ENCODE peak calls at places on chromosomes 7 and 10, in six cellular contexts. One of them, this sample, is unnamed.

GRCh38 chr10:35328404-35329037 is 7.8 kb upstream of the CCNY start:
- DNase-seq in activated naive CD8-positive, alpha-beta T cell treated with anti-CD3 and anti-CD28 coated beads, Interleukin-2, amount 50 U/mL, for 24 hours: no peak
- DNase-seq in kidney tubule cell: peak; percentile 71
- DNase-seq in OCI-LY7: no peak
- DNase-seq in effector memory CD8-positive, alpha-beta T cell: no peak
- DNase-seq in AML-193: no peak
- DNase-seq in this sample: no peak

GRCh38 chr7:132730126-132730525 is 153.9 kb upstream of the PLXNA4 start:
- DNase-seq in kidney tubule cell: no peak
- DNase-seq in AML-193: no peak
- DNase-seq in OCI-LY7: no peak
- DNase-seq in activated naive CD8-positive, alpha-beta T cell treated with anti-CD3 and anti-CD28 coated beads, Interleukin-2, amount 50 U/mL, for 24 hours: no peak
- DNase-seq in effector memory CD8-positive, alpha-beta T cell: no peak
- DNase-seq in this sample: no peak

GRCh38 chr7:158887594-158887993 is 31.2 kb downstream of the DYNC2I1 start:
- DNase-seq in OCI-LY7: no peak
- DNase-seq in AML-193: no peak
- DNase-seq in effector memory CD8-positive, alpha-beta T cell: no peak
- DNase-seq in kidney tubule cell: no peak
- DNase-seq in activated naive CD8-positive, alpha-beta T cell treated with anti-CD3 and anti-CD28 coated beads, Interleukin-2, amount 50 U/mL, for 24 hours: no peak
- DNase-seq in this sample: no peak

GRCh38 chr7:151143261-151144015 is 24.1 kb downstream of the GBX1 start:
- DNase-seq in OCI-LY7: no peak
- DNase-seq in kidney tubule cell: no peak
- DNase-seq in AML-193: no peak
- DNase-seq in activated naive CD8-positive, alpha-beta T cell treated with anti-CD3 and anti-CD28 coated beads, Interleukin-2, amount 50 U/mL, for 24 hours: no peak
- DNase-seq in effector memory CD8-positive, alpha-beta T cell: no peak
- DNase-seq in this sample: no peak

GRCh38 chr7:101390901-101391301 is 28.2 kb downstream of the COL26A1 start:
- DNase-seq in AML-193: peak; percentile 44
- DNase-seq in activated naive CD8-positive, alpha-beta T cell treated with anti-CD3 and anti-CD28 coated beads, Interleukin-2, amount 50 U/mL, for 24 hours: peak; percentile 50
- DNase-seq in effector memory CD8-positive, alpha-beta T cell: no peak
- DNase-seq in kidney tubule cell: no peak
- DNase-seq in OCI-LY7: peak; percentile 88
- DNase-seq in this sample: peak; percentile 78

GRCh38 chr7:68258569-68258968 is 1261.9 kb downstream of the TYW1 start:
- DNase-seq in kidney tubule cell: peak; percentile 75
- DNase-seq in OCI-LY7: no peak
- DNase-seq in AML-193: no peak
- DNase-seq in effector memory CD8-positive, alpha-beta T cell: no peak
- DNase-seq in activated naive CD8-positive, alpha-beta T cell treated with anti-CD3 and anti-CD28 coated beads, Interleukin-2, amount 50 U/mL, for 24 hours: no peak
- DNase-seq in this sample: no peak

GRCh38 chr7:106057962-106058901 is 53.9 kb downstream of the SYPL1 start:
- DNase-seq in OCI-LY7: peak; percentile 98
- DNase-seq in activated naive CD8-positive, alpha-beta T cell treated with anti-CD3 and anti-CD28 coated beads, Interleukin-2, amount 50 U/mL, for 24 hours: peak; percentile 51
- DNase-seq in kidney tubule cell: peak; percentile 39
- DNase-seq in AML-193: no peak
- DNase-seq in effector memory CD8-positive, alpha-beta T cell: no peak
- DNase-seq in this sample: no peak

GRCh38 chr7:6691609-6692106 is 15.1 kb downstream of the ZNF12 start:
- DNase-seq in OCI-LY7: no peak
- DNase-seq in effector memory CD8-positive, alpha-beta T cell: no peak
- DNase-seq in activated naive CD8-positive, alpha-beta T cell treated with anti-CD3 and anti-CD28 coated beads, Interleukin-2, amount 50 U/mL, for 24 hours: no peak
- DNase-seq in kidney tubule cell: peak; percentile 11
- DNase-seq in AML-193: no peak
- DNase-seq in this sample: no peak

GRCh38 chr10:108445746-108446145 is 1281.2 kb upstream of the SORCS1 start:
- DNase-seq in kidney tubule cell: peak; percentile 35
- DNase-seq in effector memory CD8-positive, alpha-beta T cell: no peak
- DNase-seq in OCI-LY7: no peak
- DNase-seq in activated naive CD8-positive, alpha-beta T cell treated with anti-CD3 and anti-CD28 coated beads, Interleukin-2, amount 50 U/mL, for 24 hours: no peak
- DNase-seq in AML-193: no peak
- DNase-seq in this sample: no peak

GRCh38 chr7:25906003-25906402 is 246.0 kb upstream of the NFE2L3 start:
- DNase-seq in effector memory CD8-positive, alpha-beta T cell: no peak
- DNase-seq in activated naive CD8-positive, alpha-beta T cell treated with anti-CD3 and anti-CD28 coated beads, Interleukin-2, amount 50 U/mL, for 24 hours: no peak
- DNase-seq in OCI-LY7: no peak
- DNase-seq in AML-193: no peak
- DNase-seq in kidney tubule cell: no peak
- DNase-seq in this sample: no peak